ENCODE peak calls at places on chromosomes 3 and 15, in six cellular contexts. D, P, N, S, H and K are unnamed samples. For H3K4me1, the result is how much of the 10 kb centered on the place peaks cover.

GRCh38 chr3:46484388-46484787 is 13.4 kb upstream of the RTP3 start:
- DNase-seq in N (no peak), H (no peak), S (no peak), D (no peak), P (no peak), K (no peak)

GRCh38 chr15:65287515-65287845 is 797 bp upstream of the PARP16 start:
- DNase-seq in D (no peak), N (peak), H (no peak), P (no peak), S (no peak), K (no peak)

GRCh38 chr3:143331336-143331735 is 211.8 kb downstream of the CHST2 start:
- DNase-seq in N (no peak), H (no peak), S (no peak), D (no peak), P (no peak), K (no peak)

GRCh38 chr3:62833538-62833937 is 41.7 kb downstream of the CADPS start:
- DNase-seq in D (no peak), P (no peak), H (no peak), N (no peak), S (no peak), K (no peak)

GRCh38 chr3:71152892-71153265 is 430.6 kb downstream of the FOXP1 start:
- DNase-seq in P (no peak), N (no peak), S (peak), D (no peak), H (peak), K (no peak)

GRCh38 chr3:155418426-155418825 is 124.9 kb upstream of the STRIT1 start:
- DNase-seq in S (no peak), H (no peak), N (no peak), P (peak), D (no peak), K (no peak)

GRCh38 chr3:13065727-13066126 is 7.5 kb downstream of the IQSEC1 start:
- DNase-seq in S (no peak), P (no peak), D (no peak), N (no peak), H (no peak), K (no peak)

GRCh38 chr15:99421172-99421656 is 144.6 kb upstream of the MEF2A start:
- DNase-seq in N (peak), D (no peak), S (peak), P (no peak), H (peak), K (no peak)

GRCh38 chr3:24201301-24201700 is 256.2 kb downstream of the NR1D2 start:
- DNase-seq in D (no peak), P (no peak), S (no peak), N (no peak), H (no peak), K (no peak)

GRCh38 chr3:123138819-123139517 is 62.8 kb upstream of the SEC22A start:
- DNase-seq in H (no peak), S (no peak), D (no peak), N (no peak), P (no peak), K (no peak)

GRCh38 chr3:69120879-69121464 is 1.4 kb downstream of the LMOD3 start:
- DNase-seq in D (peak), H (peak), N (peak), S (peak), P (peak), K (peak)

GRCh38 chr3:100606894-100607512 is 2.4 kb upstream of the ADGRG7 start:
- DNase-seq in P (no peak), D (no peak), N (no peak), H (no peak), S (no peak), K (no peak)

GRCh38 chr3:45946307-45946706 is 3.0 kb downstream of the CXCR6 start:
- DNase-seq in D (no peak), S (no peak), P (no peak), H (no peak), N (no peak), K (no peak)

GRCh38 chr3:179076243-179077027 is 4.8 kb upstream of the ZMAT3 start:
- DNase-seq in D (no peak), N (no peak), P (no peak), H (no peak), S (no peak), K (no peak)

GRCh38 chr15:72009207-72009606 is 108.7 kb downstream of the MYO9A start:
- DNase-seq in D (no peak), H (peak), P (no peak), N (no peak), S (peak), K (peak)

GRCh38 chr3:131109156-131109555 is 82.5 kb downstream of the NEK11 start:
- DNase-seq in N (no peak), P (no peak), H (no peak), D (no peak), S (no peak), K (no peak)

GRCh38 chr3:74613566-74613965 is 893 bp downstream of the CNTN3 start:
- DNase-seq in D (no peak), H (peak), P (no peak), N (peak), S (peak), K (peak)

GRCh38 chr3:33099701-33100100 is 2.8 kb upstream of the GLB1 start:
- DNase-seq in H (no peak), D (no peak), P (no peak), S (no peak), N (no peak), K (no peak)

GRCh38 chr15:64883997-64884511 is 27.6 kb upstream of the ANKDD1A start:
- DNase-seq in S (peak), D (no peak), H (peak), P (no peak), N (peak), K (no peak)

GRCh38 chr3:34260266-34260990 is 462.0 kb downstream of the PDCD6IP start:
- DNase-seq in S (peak), H (peak), D (no peak), P (peak), N (peak), K (peak)

GRCh38 chr15:63344737-63345390 is 36.8 kb downstream of the CA12 start:
- DNase-seq in S (no peak), P (no peak), D (no peak), H (no peak), N (peak), K (no peak)

GRCh38 chr15:54365001-54365400 is 386.8 kb downstream of the UNC13C start:
- DNase-seq in P (no peak), D (no peak), N (no peak), S (no peak), H (no peak), K (no peak)

GRCh38 chr15:74869726-74870407 is 3.3 kb downstream of the SCAMP2 start:
- DNase-seq in S (peak), N (peak), H (peak), P (no peak), D (peak), K (no peak)

GRCh38 chr3:29099775-29100174 is 181.1 kb upstream of the RBMS3 start:
- DNase-seq in S (no peak), N (peak), D (no peak), H (no peak), P (no peak), K (no peak)

GRCh38 chr3:159499031-159499793 is 489.4 kb upstream of the IL12A start:
- DNase-seq in D (no peak), N (peak), S (no peak), P (no peak), H (no peak), K (no peak)

GRCh38 chr3:160400631-160401150 is 1.2 kb downstream of the SMC4 start:
- DNase-seq in S (peak), H (peak), D (no peak), N (no peak), P (no peak), K (peak)

GRCh38 chr3:184196536-184196935 is 10.5 kb downstream of the ABCF3 start:
- DNase-seq in P (no peak), H (no peak), N (no peak), S (no peak), D (no peak), K (no peak)

GRCh38 chr3:194136519-194137313 is 768 bp downstream of the HES1 start:
- DNase-seq in P (peak), N (peak), S (peak), D (no peak), H (peak), K (peak)

GRCh38 chr3:11555211-11555782 is 88.4 kb downstream of the VGLL4 start:
- DNase-seq in N (no peak), H (no peak), P (no peak), D (no peak), S (no peak), K (peak)

GRCh38 chr3:4547799-4548198 is 54.7 kb downstream of the ITPR1 start:
- DNase-seq in P (no peak), D (no peak), S (no peak), H (no peak), N (no peak), K (no peak)

GRCh38 chr3:18044191-18044590 is 301.8 kb upstream of the TBC1D5 start:
- DNase-seq in N (no peak), P (no peak), D (no peak), H (no peak), S (no peak), K (no peak)
- H3K4me1 ChIP-seq in N (under half), P (under half), D (under half), H (under half), S (under half), K (under half)

GRCh38 chr15:80061581-80061980 is 2.1 kb downstream of the ZFAND6 start:
- DNase-seq in H (no peak), P (no peak), N (peak), S (no peak), D (no peak), K (no peak)
- H3K4me1 ChIP-seq in H (under half), P (under half), N (under half), S (under half), D (under half), K (under half)

DNA sequence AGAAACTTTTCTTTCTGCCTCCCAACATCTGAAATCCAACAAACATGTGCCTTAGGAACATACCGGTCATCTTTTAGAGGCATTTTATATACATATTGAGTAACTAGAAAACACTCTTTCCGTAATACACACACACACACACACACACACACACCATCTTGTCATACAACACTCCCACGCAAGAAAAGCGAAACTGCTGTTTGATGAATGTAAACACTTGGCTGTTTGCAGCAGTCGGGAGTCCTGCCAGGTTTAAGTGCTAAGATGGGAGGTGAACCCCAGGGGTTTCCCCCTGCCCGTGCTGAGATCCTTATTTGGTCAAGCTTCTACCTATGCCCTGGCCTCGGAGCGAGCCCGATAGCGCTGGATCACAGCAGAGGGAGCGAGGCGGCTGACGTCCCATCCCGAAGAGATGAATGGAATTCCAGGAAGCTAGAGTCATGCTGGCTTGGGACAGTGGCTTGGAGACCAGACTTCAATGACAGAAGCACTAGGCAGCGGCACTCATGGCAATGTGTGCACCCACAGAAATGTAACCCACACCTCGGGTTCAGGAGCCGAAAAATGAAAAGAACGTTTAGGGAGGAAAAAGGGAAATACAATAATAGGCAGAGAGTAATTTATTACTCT is 1.3 kb upstream of the THBS1 start:
- DNase-seq in P (peak), S (peak), N (peak), H (no peak), D (no peak), K (peak)
- H3K4me1 ChIP-seq in P (under half), S (under half), N (under half), H (under half), D (under half), K (under half)

DNA sequence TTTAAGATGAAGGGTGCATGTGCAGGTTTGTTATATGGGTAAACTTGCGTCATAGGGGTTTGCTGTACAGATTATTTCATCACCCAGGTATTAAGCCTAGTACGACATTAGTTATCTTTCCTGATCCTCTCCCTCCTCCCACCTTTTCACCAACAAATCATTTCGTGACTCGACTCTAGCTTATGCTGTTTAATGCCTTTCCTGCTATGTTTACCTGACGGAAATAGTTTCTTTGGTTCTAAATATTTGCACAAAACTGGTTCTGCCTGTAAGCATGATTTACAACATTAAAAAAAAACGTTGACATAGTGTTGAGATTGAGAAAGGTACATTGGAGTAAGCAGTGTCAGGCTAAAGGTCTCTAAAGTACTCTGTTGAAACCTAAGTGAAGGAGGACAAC is 2.4 kb downstream of the GNL3 start:
- DNase-seq in P (no peak), H (no peak), N (no peak), S (no peak), D (no peak), K (no peak)
- H3K4me1 ChIP-seq in P (under half), H (under half), N (under half), S (under half), D (under half), K (under half)

DNA sequence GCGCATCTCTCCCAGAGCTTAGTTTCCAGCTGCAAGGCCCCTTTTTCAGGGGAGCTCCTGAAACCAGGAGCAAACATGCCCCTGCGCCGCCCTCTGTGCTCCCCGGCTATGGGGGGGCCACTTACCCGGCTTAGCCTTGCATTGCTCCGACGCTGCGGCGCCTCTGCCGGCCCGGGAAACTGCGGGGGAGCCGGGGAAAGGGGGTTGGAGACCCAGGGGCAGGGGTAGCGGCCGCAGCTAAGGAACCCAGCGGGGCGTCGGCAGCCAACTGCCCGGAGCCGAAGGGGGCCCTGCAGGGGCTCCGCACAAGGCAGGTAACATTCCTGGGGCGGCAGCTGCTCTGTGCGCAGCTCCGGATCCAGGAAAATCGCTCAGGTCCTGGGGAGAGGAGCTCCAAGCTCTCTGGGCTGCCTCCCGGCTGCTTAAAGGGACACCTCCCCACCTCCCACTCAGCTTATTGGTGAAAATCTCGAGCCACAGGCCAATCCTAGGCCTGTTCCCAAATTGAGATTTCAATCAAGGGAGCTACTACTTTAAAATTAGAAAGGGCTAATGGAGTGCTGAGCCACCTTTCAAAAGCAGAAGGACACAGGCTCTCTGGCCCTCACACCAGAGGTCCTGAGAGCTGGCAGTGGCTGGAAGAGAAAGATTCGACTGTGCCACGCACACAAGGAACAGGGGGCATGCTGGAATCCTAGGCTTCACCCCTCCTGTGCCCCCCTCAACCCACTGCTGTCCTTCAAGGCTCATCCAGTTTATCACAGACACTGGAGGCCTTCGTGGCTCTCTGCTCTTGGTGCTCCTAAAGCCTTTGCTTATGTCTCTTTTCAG is 42.7 kb upstream of the PRICKLE2 start:
- DNase-seq in D (no peak), P (peak), N (peak), S (peak), H (peak), K (no peak)
- H3K4me1 ChIP-seq in D (under half), P (under half), N (under half), S (under half), H (under half), K (under half)

GRCh38 chr15:88603885-88604284 is 17.3 kb upstream of the AEN start:
- DNase-seq in N (no peak), S (no peak), D (no peak), P (no peak), H (no peak), K (no peak)

GRCh38 chr15:88606437-88606794 is 14.7 kb upstream of the AEN start:
- DNase-seq in D (no peak), N (no peak), S (no peak), H (no peak), P (no peak), K (no peak)

GRCh38 chr15:88604972-88605506 is 16.1 kb upstream of the AEN start:
- DNase-seq in D (no peak), N (no peak), H (no peak), P (no peak), S (no peak), K (no peak)

GRCh38 chr15:88604381-88604951 is 16.7 kb upstream of the AEN start:
- DNase-seq in S (no peak), N (no peak), P (no peak), H (no peak), D (no peak), K (no peak)

DNA sequence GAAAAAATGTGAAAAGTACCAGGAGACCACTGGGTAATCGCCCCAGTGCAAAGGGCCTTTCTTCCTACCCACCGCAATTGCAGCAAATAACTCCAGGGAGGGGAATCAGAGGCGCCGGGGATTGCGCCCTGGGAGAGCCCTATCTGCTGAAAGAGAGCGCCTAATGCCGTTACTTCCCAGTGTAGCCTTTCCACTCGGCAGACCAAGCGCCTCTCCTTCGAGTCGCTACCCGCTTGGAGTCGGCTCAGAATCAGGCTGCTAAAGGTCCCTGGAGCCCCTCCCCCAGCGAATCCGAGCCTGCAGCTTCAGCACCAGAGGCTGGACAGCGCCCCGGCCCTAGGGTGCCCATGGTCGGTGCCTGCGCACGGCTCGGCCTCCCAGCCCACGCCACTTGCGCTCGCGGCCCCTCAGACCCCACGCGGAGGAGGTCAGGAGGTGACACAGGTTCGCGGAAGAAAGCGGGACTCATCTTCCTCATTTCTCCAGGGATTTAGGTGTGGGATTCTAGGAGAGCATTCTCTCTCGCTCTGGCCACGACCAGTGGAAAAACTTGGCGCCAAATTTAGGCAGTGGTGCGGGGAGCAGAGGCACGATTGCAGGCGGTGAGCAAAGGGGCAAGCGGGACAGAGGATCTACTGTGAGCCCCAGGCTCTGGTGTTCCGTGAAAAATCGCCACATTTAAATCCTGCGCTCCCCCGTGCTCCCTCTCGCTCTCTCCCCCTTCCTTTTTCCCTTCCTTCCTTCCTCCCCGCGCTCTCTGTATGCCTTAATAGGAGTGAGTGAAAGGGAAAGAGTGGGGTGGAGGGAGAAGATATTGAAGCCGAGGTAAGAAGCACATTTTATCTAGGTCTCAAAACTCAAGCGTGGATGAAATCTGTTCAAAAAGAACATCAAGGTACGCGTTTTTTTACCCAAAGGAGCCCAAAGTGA is 15.4 kb upstream of the AEN start:
- DNase-seq in D (no peak), P (peak), N (peak), H (no peak), S (peak), K (peak)
- H3K4me1 ChIP-seq in D (under half), P (under half), N (under half), H (under half), S (under half), K (under half)

GRCh38 chr3:15798533-15799245 is 910 bp upstream of the ANKRD28 start:
- DNase-seq in N (no peak), S (no peak), H (no peak), P (no peak), D (no peak), K (no peak)
- H3K4me1 ChIP-seq in N (under half), S (under half), H (under half), P (under half), D (under half), K (under half)